ENCODE peak calls at places on chromosomes 4 and X, in five cellular contexts. I is colonic mucosa, C is AG04450, B is HCT116, U is AG10803. G is an unnamed sample.

GRCh38 chr4:139453041-139453370 is 915 bp upstream of the RAB33B start:
- DNase-seq in I (peak), C (no peak), B (no peak), U (no peak), G (peak)

GRCh38 chrX:9542765-9543119 is 77.9 kb downstream of the TBL1X start:
- DNase-seq in I (no peak), C (no peak), B (no peak), U (no peak), G (no peak)

GRCh38 chrX:115226929-115227328 is 7.0 kb downstream of the LRCH2 start:
- DNase-seq in I (no peak), C (no peak), B (peak), U (peak), G (no peak)

GRCh38 chrX:37349131-37350033 is at the start of gene PRRG1:
- DNase-seq in I (peak), C (peak), B (peak), U (peak), G (no peak)

GRCh38 chrX:119468930-119469635 is 839 bp downstream of the SLC25A5 start:
- DNase-seq in I (peak), C (no peak), B (peak), U (peak), G (no peak)

GRCh38 chrX:19695884-19696283 is 180.6 kb upstream of the MAP3K15 start:
- DNase-seq in I (no peak), C (no peak), B (no peak), U (no peak), G (no peak)

GRCh38 chr4:162497564-162498167 is 333.9 kb upstream of the FSTL5 start:
- DNase-seq in I (no peak), C (peak), B (peak), U (peak), G (peak)

GRCh38 chr4:175891863-175892262 is 79.8 kb upstream of the GPM6A start:
- DNase-seq in I (no peak), C (no peak), B (peak), U (peak), G (no peak)

GRCh38 chr4:1178300-1179088 is 6.1 kb upstream of the SPON2 start:
- DNase-seq in I (no peak), C (no peak), B (no peak), U (no peak), G (no peak)

GRCh38 chr4:153481474-153481873 is 15.3 kb downstream of the TMEM131L start:
- DNase-seq in I (no peak), C (no peak), B (no peak), U (no peak), G (no peak)

GRCh38 chr4:153485860-153486259 is 19.7 kb downstream of the TMEM131L start:
- DNase-seq in I (no peak), C (no peak), B (no peak), U (no peak), G (no peak)

GRCh38 chr4:153486281-153487151 is 20.4 kb downstream of the TMEM131L start:
- DNase-seq in I (no peak), C (peak), B (peak), U (peak), G (peak)

GRCh38 chr4:153485374-153485773 is 19.2 kb downstream of the TMEM131L start:
- DNase-seq in I (no peak), C (no peak), B (no peak), U (no peak), G (no peak)

GRCh38 chr4:153483432-153484418 is 17.6 kb downstream of the TMEM131L start:
- DNase-seq in I (no peak), C (no peak), B (no peak), U (no peak), G (no peak)
- H3K4me3 ChIP-seq in I (no peak), C (no peak), B (no peak), U (peak), G (no peak)

GRCh38 chr4:10114147-10114546 is 2.5 kb downstream of the WDR1 start:
- DNase-seq in I (no peak), C (no peak), B (no peak), U (no peak), G (no peak)
- H3K4me3 ChIP-seq in I (no peak), C (peak), B (no peak), U (peak), G (no peak)

GRCh38 chrX:50814701-50815476 is 895 bp upstream of the SHROOM4 start:
- DNase-seq in I (peak), C (no peak), B (no peak), U (peak), G (no peak)
- H3K4me3 ChIP-seq in I (peak), C (peak), B (no peak), U (peak), G (peak)

GRCh38 chr4:68905598-68906237 is 45.9 kb downstream of the UGT2A3 start:
- DNase-seq in I (peak), C (no peak), B (no peak), U (no peak), G (no peak)
- H3K4me3 ChIP-seq in I (no peak), C (peak), B (no peak), U (no peak), G (peak)

DNA sequence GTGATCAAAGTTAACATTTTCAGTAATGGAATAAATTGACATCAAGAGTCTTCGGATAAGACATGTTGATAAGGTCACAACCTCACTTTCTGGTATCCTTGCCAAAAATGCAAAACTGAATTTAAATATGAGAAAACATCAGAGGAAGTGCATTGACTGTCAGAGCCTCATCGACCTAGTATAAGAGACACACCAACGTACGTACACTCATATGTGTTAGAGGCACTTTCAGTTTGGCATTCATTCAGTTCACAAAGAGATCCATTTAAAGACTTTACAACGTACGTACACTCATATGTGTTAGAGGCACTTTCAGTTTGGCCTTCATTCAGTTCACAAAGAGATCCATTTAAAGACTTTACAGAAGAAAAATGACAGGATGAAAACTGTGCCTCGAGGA is 280.3 kb downstream of the INPP4B start:
- DNase-seq in I (no peak), C (no peak), B (no peak), U (no peak), G (no peak)
- H3K4me3 ChIP-seq in I (peak), C (no peak), B (no peak), U (no peak), G (no peak)

DNA sequence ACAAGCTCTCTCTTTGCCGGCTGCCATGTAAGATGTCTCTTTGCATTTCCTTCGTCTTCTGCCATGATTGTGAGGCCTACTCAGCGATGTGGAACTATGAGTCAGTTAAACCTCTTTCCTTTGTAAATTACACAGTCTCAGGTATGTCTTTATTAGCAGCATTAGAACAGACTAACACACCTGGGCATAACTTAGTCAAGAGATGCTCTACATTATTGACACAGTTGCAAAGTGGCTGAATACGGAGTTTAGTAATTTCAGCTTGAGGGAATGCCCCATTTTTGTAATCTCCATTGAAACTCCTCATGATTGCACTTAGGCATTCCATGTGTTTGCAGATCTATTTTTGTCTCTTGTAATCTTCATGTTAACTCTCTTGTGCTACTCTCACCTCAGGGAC is 299.5 kb upstream of the HAND2 start:
- DNase-seq in I (no peak), C (no peak), B (no peak), U (no peak), G (no peak)
- H3K4me3 ChIP-seq in I (no peak), C (no peak), B (no peak), U (no peak), G (no peak)